ENCODE peak calls at places on chromosome 15, in four cellular contexts. I is cardiac muscle cell, D is IMR-90, M is tibial nerve. P is an unnamed sample.

GRCh38 chr15:85730001-85730820 is 64.5 kb downstream of the KLHL25 start:
- DNase-seq in I (peak; percentile 81), D (peak; percentile 71), M (peak; percentile 86), P (peak; percentile 36)

GRCh38 chr15:81160312-81161214 is 26.5 kb downstream of the CFAP161 start:
- DNase-seq in I (peak; percentile 93), D (peak; percentile 95), M (peak; percentile 85), P (no peak)

GRCh38 chr15:37136666-37137065 is 36.3 kb upstream of the MEIS2 start:
- DNase-seq in I (no peak), D (peak; percentile 49), M (no peak), P (no peak)

GRCh38 chr15:93088200-93088980 is 621 bp downstream of the RGMA start:
- DNase-seq in I (peak; percentile 15), D (no peak), M (no peak), P (peak; percentile 37)

GRCh38 chr15:70297465-70298152 is 199.9 kb upstream of the TLE3 start:
- DNase-seq in I (no peak), D (no peak), M (no peak), P (no peak)

GRCh38 chr15:61050844-61051569 is 178.1 kb downstream of the RORA start:
- DNase-seq in I (no peak), D (peak; percentile 31), M (no peak), P (no peak)

GRCh38 chr15:31263751-31264533 is 62.7 kb upstream of the KLF13 start:
- DNase-seq in I (no peak), D (no peak), M (peak; percentile 63), P (no peak)

GRCh38 chr15:62606376-62607164 is 436.0 kb upstream of the TPM1 start:
- DNase-seq in I (peak; percentile 97), D (peak; percentile 100), M (peak; percentile 47), P (no peak)

GRCh38 chr15:60493166-60493565 is 14.2 kb upstream of the ICE2 start:
- DNase-seq in I (no peak), D (no peak), M (no peak), P (no peak)

GRCh38 chr15:61857169-61857829 is 202.9 kb downstream of the VPS13C start:
- DNase-seq in I (peak; percentile 42), D (no peak), M (no peak), P (no peak)

GRCh38 chr15:89381330-89381729 is 46.7 kb upstream of the POLG start:
- DNase-seq in I (no peak), D (no peak), M (no peak), P (no peak)

GRCh38 chr15:39442898-39443297 is 138.0 kb upstream of the THBS1 start:
- DNase-seq in I (no peak), D (no peak), M (no peak), P (no peak)

GRCh38 chr15:39438260-39438659 is 142.6 kb upstream of the THBS1 start:
- DNase-seq in I (no peak), D (no peak), M (no peak), P (no peak)

GRCh38 chr15:39434751-39435238 is 146.1 kb upstream of the THBS1 start:
- DNase-seq in I (peak; percentile 46), D (no peak), M (no peak), P (no peak)

GRCh38 chr15:39435244-39435643 is 145.6 kb upstream of the THBS1 start:
- DNase-seq in I (no peak), D (no peak), M (no peak), P (no peak)

DNA sequence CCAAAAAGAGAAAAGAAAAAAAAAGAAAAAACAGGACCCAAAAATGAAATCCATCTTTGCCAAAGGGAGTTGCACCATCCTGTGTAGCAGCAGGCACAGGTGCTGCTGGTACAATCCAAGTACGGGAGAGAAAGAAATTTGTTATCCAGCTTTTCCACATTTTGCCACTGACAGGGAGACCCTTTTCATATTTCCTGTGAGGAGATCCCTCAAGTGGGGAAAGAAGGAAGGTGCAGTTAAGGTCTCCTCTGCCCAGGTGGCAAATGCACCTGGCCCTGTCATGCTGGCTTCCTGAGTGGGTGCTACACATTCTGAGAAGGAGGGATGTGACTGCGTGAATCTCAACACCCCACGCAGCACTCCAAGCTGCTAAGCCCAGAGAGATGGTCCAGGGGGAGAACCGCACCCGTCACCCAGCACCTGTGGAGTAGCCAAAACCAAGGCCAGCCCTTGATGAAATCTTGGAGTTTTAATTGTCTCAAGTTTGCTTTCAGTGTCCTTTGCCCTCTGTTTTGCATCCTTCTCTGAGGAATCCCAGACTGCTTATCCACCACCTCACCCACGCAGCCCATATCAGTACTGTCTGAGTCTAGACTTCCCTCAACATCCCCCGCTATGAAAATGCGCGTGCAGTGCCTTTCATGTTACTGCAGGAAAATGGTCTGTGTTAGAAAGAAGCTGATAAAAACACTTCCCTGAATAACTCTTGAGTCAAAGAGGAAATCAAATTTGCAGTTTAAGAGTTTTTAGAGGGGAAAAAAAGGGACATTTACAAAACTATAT is 141.9 kb upstream of the THBS1 start:
- DNase-seq in I (peak; percentile 80), D (peak; percentile 40), M (no peak), P (no peak)
- TF ChIP-seq CTCF in I (peak; percentile 20), D (peak; percentile 9), M (no peak), P (no peak)

GRCh38 chr15:79194386-79194785 is 88.1 kb upstream of the ANKRD34C start:
- DNase-seq in I (no peak), D (no peak), M (no peak), P (no peak)

GRCh38 chr15:79197285-79197684 is 85.2 kb upstream of the ANKRD34C start:
- DNase-seq in I (no peak), D (no peak), M (no peak), P (no peak)

GRCh38 chr15:79193157-79193948 is 89.2 kb upstream of the ANKRD34C start:
- DNase-seq in I (no peak), D (no peak), M (no peak), P (no peak)

GRCh38 chr15:79195239-79195638 is 87.3 kb upstream of the ANKRD34C start:
- DNase-seq in I (no peak), D (no peak), M (no peak), P (no peak)

DNA sequence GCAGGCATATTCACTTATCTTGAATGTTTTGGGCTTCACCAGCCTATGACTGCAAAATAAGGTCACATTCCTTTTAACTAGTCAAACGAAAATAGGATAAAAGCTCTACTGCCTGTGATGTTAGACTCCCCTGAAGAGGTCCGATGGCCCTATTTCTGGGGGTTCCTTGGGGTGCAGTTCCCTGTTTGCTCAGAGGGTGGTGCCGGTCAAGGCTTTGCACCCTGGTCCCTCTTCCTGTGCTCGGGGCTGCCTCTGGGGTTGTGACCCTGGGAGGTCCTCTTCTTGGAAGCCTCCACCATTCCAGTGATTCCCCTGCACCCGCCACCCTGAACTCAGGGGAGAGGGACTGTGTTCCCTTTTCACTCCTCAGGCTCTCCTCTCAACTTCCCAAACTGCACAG is 86.7 kb upstream of the ANKRD34C start:
- DNase-seq in I (no peak), D (no peak), M (no peak), P (no peak)
- TF ChIP-seq CTCF in I (no peak), D (no peak), M (no peak), P (no peak)

DNA sequence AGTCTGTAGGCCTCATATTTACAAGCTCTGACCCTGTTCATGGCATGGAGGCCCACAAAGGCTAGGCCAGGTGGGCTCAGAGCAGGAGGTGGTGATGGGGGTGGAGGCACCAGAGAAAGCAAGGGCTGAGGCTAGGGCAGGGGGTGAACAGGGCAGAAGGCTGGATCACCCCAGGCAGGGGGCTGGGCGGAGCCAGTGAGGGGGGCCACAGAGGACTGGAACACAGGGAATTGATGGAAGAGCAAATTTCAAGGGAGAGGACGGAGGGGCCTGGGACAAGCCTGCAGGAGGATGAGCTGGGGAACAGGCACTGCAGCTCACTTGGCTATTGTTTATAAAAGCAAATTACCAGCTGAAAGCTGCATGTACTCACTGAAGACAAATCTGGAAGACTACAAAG is 11.1 kb downstream of the TNFAIP8L3 start:
- DNase-seq in I (no peak), D (no peak), M (no peak), P (no peak)
- TF ChIP-seq CTCF in I (no peak), D (no peak), M (no peak), P (no peak)

DNA sequence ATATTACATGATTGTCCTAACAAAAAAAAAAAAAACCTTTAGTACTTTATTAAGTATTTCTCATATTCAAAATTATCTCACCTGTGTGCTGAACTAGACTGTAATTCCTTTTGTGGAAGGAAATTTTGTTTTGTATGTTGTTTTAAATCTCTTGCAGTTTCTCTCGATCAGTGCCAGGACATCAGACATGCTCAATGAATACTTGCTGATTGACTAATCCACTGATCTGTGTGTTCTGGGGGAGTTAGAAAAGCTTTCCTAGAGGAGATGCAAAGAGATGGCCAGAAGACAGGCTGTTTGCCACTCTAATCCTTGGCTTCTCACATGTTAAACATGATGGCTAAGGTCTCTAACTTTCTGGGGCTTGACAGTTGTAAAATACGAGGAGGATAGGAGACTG is 233.3 kb upstream of the NR2E3 start:
- DNase-seq in I (no peak), D (peak; percentile 44), M (no peak), P (no peak)
- TF ChIP-seq CTCF in I (no peak), D (no peak), M (no peak), P (no peak)

GRCh38 chr15:59160880-59161593 is 45.6 kb upstream of the LDHAL6B start:
- DNase-seq in I (peak; percentile 13), D (peak; percentile 20), M (no peak), P (peak; percentile 45)
- TF ChIP-seq CTCF in I (peak; percentile 39), D (peak; percentile 53), M (no peak), P (peak; percentile 36)

GRCh38 chr15:68366314-68366713 is 65.6 kb downstream of the ITGA11 start:
- DNase-seq in I (no peak), D (no peak), M (no peak), P (no peak)
- TF ChIP-seq CTCF in I (no peak), D (no peak), M (no peak), P (no peak)

P was measured in endothelial cell.